ENCODE peak calls at places on chromosomes 1 and 21, in six cellular contexts. D, K, G, T, L and C are unnamed samples.

GRCh38 chr1:186295980-186296379 is 79.1 kb downstream of the TPR start:
- DNase-seq in G (no peak), K (no peak), T (no peak), D (no peak), L (no peak), C (no peak)

GRCh38 chr1:18940303-18941020 is 16.0 kb downstream of the IFFO2 start:
- DNase-seq in G (no peak), D (no peak), L (no peak), T (no peak), K (no peak), C (no peak)

GRCh38 chr1:9289724-9290493 is 2.8 kb upstream of the SPSB1 start:
- DNase-seq in L (no peak), G (no peak), K (peak; percentile 35), D (no peak), T (no peak), C (peak; percentile 82)

GRCh38 chr21:30446969-30447368 is 6.9 kb downstream of the KRTAP15-1 start:
- DNase-seq in K (no peak), G (no peak), T (peak; percentile 9), L (no peak), D (no peak), C (no peak)

GRCh38 chr1:52601519-52601918 is 652 bp upstream of the GPX7 start:
- DNase-seq in L (no peak), K (no peak), D (no peak), T (no peak), G (no peak), C (no peak)

GRCh38 chr1:186325239-186325638 is 49.8 kb downstream of the TPR start:
- DNase-seq in K (no peak), D (no peak), T (no peak), G (no peak), L (no peak), C (no peak)

GRCh38 chr1:12159826-12160225 is 7.0 kb upstream of the TNFRSF1B start:
- DNase-seq in D (no peak), T (no peak), G (no peak), K (peak; percentile 54), L (no peak), C (no peak)

GRCh38 chr21:33980276-33980916 is 64.8 kb upstream of the ATP5PO start:
- DNase-seq in G (no peak), T (no peak), D (no peak), K (peak; percentile 58), L (no peak), C (no peak)

GRCh38 chr1:246567258-246568235 is 1.3 kb downstream of the CNST start:
- DNase-seq in K (peak; percentile 26), D (no peak), L (no peak), T (peak; percentile 47), G (no peak), C (no peak)

GRCh38 chr21:39022901-39023693 is 160.2 kb downstream of the PSMG1 start:
- DNase-seq in D (no peak), L (no peak), G (peak; percentile 61), T (no peak), K (no peak), C (peak; percentile 88)

GRCh38 chr1:70438529-70438928 is 27.5 kb downstream of the CTH start:
- DNase-seq in T (no peak), D (no peak), L (no peak), K (no peak), G (no peak), C (no peak)

GRCh38 chr1:160043543-160043942 is 11.8 kb upstream of the PIGM start:
- DNase-seq in G (no peak), K (no peak), D (no peak), L (no peak), T (no peak), C (no peak)

GRCh38 chr1:31897534-31898100 is 40.6 kb downstream of the PTP4A2 start:
- DNase-seq in K (no peak), T (no peak), G (no peak), L (no peak), D (no peak), C (no peak)

GRCh38 chr1:233707153-233707905 is 93.4 kb downstream of the KCNK1 start:
- DNase-seq in L (no peak), G (peak; percentile 49), K (no peak), D (no peak), T (no peak), C (no peak)

GRCh38 chr1:12566484-12567287 is 51.3 kb downstream of the DHRS3 start:
- DNase-seq in G (no peak), T (no peak), L (no peak), K (no peak), D (no peak), C (no peak)

GRCh38 chr1:226082959-226083302 is 20.4 kb downstream of the H3-3A start:
- DNase-seq in T (no peak), K (no peak), G (peak; percentile 36), D (no peak), L (peak; percentile 60), C (peak; percentile 87)

GRCh38 chr1:97006044-97006676 is 284.6 kb downstream of the PTBP2 start:
- DNase-seq in K (no peak), G (no peak), T (no peak), D (no peak), L (no peak), C (no peak)

GRCh38 chr1:109769335-109770078 is 5.8 kb upstream of the EPS8L3 start:
- DNase-seq in L (peak; percentile 3), G (no peak), K (no peak), D (no peak), T (no peak), C (peak; percentile 45)

GRCh38 chr21:44612029-44612486 is at the start of gene KRTAP10-8:
- DNase-seq in D (no peak), G (no peak), L (no peak), T (no peak), K (no peak), C (peak; percentile 35)

GRCh38 chr1:115462677-115463076 is 124.6 kb upstream of the NGF start:
- DNase-seq in T (no peak), D (no peak), L (no peak), K (no peak), G (no peak), C (no peak)

GRCh38 chr1:225746361-225747179 is 31.1 kb upstream of the SRP9 start:
- DNase-seq in L (peak; percentile 71), T (no peak), K (no peak), G (peak; percentile 81), D (no peak), C (peak; percentile 75)

GRCh38 chr1:61742620-61743431 is 546 bp downstream of the PATJ start:
- DNase-seq in T (peak; percentile 35), L (peak; percentile 42), D (peak; percentile 21), K (no peak), G (peak; percentile 19), C (peak; percentile 85)

GRCh38 chr1:214018605-214019268 is 31.0 kb downstream of the PROX1 start:
- DNase-seq in K (peak; percentile 2), D (no peak), T (no peak), G (no peak), L (no peak), C (no peak)